ENCODE peak calls at places on chromosomes 7 and 10, in four cellular contexts. A is Right ventricle myocardium superior, U is renal cortical epithelial cell, Y is endothelial cell. M is an unnamed sample.

GRCh38 chr7:94311545-94311944 is 83.2 kb upstream of the COL1A2 start:
- DNase-seq in A (no peak), U (no peak), Y (no peak), M (no peak)

GRCh38 chr10:70250956-70251680 is 17.9 kb upstream of the PPA1 start:
- DNase-seq in A (no peak), U (no peak), Y (no peak), M (no peak)

GRCh38 chr10:79420974-79421688 is 24.3 kb downstream of the ZCCHC24 start:
- DNase-seq in A (peak; percentile 56), U (no peak), Y (no peak), M (no peak)

GRCh38 chr10:100728928-100729876 is 16.2 kb upstream of the PAX2 start:
- DNase-seq in A (no peak), U (peak; percentile 80), Y (peak; percentile 70), M (no peak)

GRCh38 chr10:77800320-77800719 is 126.2 kb downstream of the DLG5 start:
- DNase-seq in A (no peak), U (no peak), Y (no peak), M (no peak)

GRCh38 chr7:11341285-11341944 is 367.7 kb downstream of the PHF14 start:
- DNase-seq in A (no peak), U (peak; percentile 50), Y (peak; percentile 20), M (no peak)

GRCh38 chr7:8133188-8133848 is 128.6 kb downstream of the ICA1 start:
- DNase-seq in A (no peak), U (peak; percentile 91), Y (no peak), M (no peak)

GRCh38 chr10:49596493-49596809 is 13.7 kb upstream of the SLC18A3 start:
- DNase-seq in A (no peak), U (no peak), Y (no peak), M (no peak)

GRCh38 chr10:1643161-1643910 is 94.0 kb downstream of the ADARB2 start:
- DNase-seq in A (no peak), U (no peak), Y (peak; percentile 72), M (no peak)

GRCh38 chr10:113084031-113084430 is 134.0 kb downstream of the TCF7L2 start:
- DNase-seq in A (no peak), U (no peak), Y (no peak), M (no peak)

GRCh38 chr10:47438857-47439474 is 44.9 kb downstream of the ANXA8 start:
- DNase-seq in A (no peak), U (peak; percentile 73), Y (peak; percentile 57), M (peak; percentile 9)

GRCh38 chr7:30903146-30903545 is 8.5 kb upstream of the AQP1 start:
- DNase-seq in A (no peak), U (no peak), Y (no peak), M (no peak)

GRCh38 chr10:35387768-35388167 is 51.5 kb downstream of the CCNY start:
- DNase-seq in A (no peak), U (peak; percentile 61), Y (no peak), M (no peak)

GRCh38 chr10:68403701-68404100 is 3.4 kb downstream of the RUFY2 start:
- DNase-seq in A (no peak), U (no peak), Y (no peak), M (no peak)

M was measured in SIG-M5.